ENCODE peak calls at places on chromosome X, in six cellular contexts. Z, A, N, W, C and O are unnamed samples.

GRCh38 chrX:9988762-9989161 is 21.6 kb downstream of the CLDN34 start:
- DNase-seq in Z (no peak), A (peak), N (no peak), W (no peak), C (no peak), O (no peak)

GRCh38 chrX:9765737-9766098 is at the start of gene GPR143:
- DNase-seq in Z (no peak), A (no peak), N (no peak), W (no peak), C (no peak), O (no peak)

GRCh38 chrX:116384406-116384805 is 52.0 kb upstream of the SLC6A14 start:
- DNase-seq in Z (no peak), A (no peak), N (no peak), W (peak), C (no peak), O (no peak)

GRCh38 chrX:104659037-104659744 is 93.2 kb downstream of the IL1RAPL2 start:
- DNase-seq in Z (no peak), A (no peak), N (no peak), W (no peak), C (no peak), O (no peak)

GRCh38 chrX:40852573-40852972 is 117.2 kb upstream of the MED14 start:
- DNase-seq in Z (no peak), A (no peak), N (no peak), W (no peak), C (no peak), O (no peak)

GRCh38 chrX:11791537-11791936 is 33.5 kb downstream of the MSL3 start:
- DNase-seq in Z (no peak), A (no peak), N (no peak), W (no peak), C (no peak), O (no peak)

GRCh38 chrX:103293118-103293517 is 16.6 kb upstream of the TCEAL5 start:
- DNase-seq in Z (no peak), A (no peak), N (no peak), W (no peak), C (no peak), O (no peak)

GRCh38 chrX:94058728-94059382 is 384.8 kb downstream of the FAM133A start:
- DNase-seq in Z (no peak), A (peak), N (no peak), W (no peak), C (no peak), O (peak)

GRCh38 chrX:123873956-123874355 is 14.1 kb downstream of the XIAP start:
- DNase-seq in Z (no peak), A (no peak), N (no peak), W (no peak), C (no peak), O (no peak)

GRCh38 chrX:140715787-140716186 is 6.2 kb downstream of the LINC00632 start:
- DNase-seq in Z (no peak), A (no peak), N (no peak), W (peak), C (no peak), O (no peak)

GRCh38 chrX:135396566-135396965 is 25.2 kb upstream of the SMIM10L2A start:
- DNase-seq in Z (no peak), A (peak), N (no peak), W (no peak), C (no peak), O (no peak)

GRCh38 chrX:119495734-119496520 is 27.7 kb downstream of the SLC25A5 start:
- DNase-seq in Z (no peak), A (peak), N (no peak), W (no peak), C (no peak), O (no peak)

GRCh38 chrX:105821471-105822081 is 763 bp upstream of the NRK start:
- DNase-seq in Z (no peak), A (no peak), N (no peak), W (peak), C (no peak), O (peak)

GRCh38 chrX:83759872-83760271 is 101.1 kb upstream of the CYLC1 start:
- DNase-seq in Z (no peak), A (peak), N (no peak), W (peak), C (no peak), O (no peak)

GRCh38 chrX:20067709-20068315 is 48.9 kb downstream of the MAP7D2 start:
- DNase-seq in Z (no peak), A (no peak), N (no peak), W (peak), C (peak), O (peak)

GRCh38 chrX:103774070-103774642 is 2.5 kb upstream of the PLP1 start:
- DNase-seq in Z (no peak), A (peak), N (no peak), W (peak), C (no peak), O (no peak)

GRCh38 chrX:124931241-124931640 is 388.4 kb upstream of the TEX13C start:
- DNase-seq in Z (no peak), A (no peak), N (no peak), W (no peak), C (no peak), O (no peak)

GRCh38 chrX:16711219-16712115 is 1.0 kb downstream of the CTPS2 start:
- DNase-seq in Z (no peak), A (no peak), N (no peak), W (no peak), C (no peak), O (no peak)

GRCh38 chrX:136639506-136640176 is 8.3 kb upstream of the CD40LG start:
- DNase-seq in Z (no peak), A (no peak), N (no peak), W (no peak), C (no peak), O (peak)

GRCh38 chrX:41002021-41002420 is 83.2 kb upstream of the USP9X start:
- DNase-seq in Z (no peak), A (no peak), N (no peak), W (no peak), C (no peak), O (no peak)

GRCh38 chrX:119541188-119541587 is 24.0 kb downstream of the STEEP1 start:
- DNase-seq in Z (no peak), A (no peak), N (no peak), W (peak), C (no peak), O (peak)

GRCh38 chrX:39445336-39445735 is 644.1 kb downstream of the MID1IP1 start:
- DNase-seq in Z (peak), A (peak), N (no peak), W (no peak), C (no peak), O (no peak)

DNA sequence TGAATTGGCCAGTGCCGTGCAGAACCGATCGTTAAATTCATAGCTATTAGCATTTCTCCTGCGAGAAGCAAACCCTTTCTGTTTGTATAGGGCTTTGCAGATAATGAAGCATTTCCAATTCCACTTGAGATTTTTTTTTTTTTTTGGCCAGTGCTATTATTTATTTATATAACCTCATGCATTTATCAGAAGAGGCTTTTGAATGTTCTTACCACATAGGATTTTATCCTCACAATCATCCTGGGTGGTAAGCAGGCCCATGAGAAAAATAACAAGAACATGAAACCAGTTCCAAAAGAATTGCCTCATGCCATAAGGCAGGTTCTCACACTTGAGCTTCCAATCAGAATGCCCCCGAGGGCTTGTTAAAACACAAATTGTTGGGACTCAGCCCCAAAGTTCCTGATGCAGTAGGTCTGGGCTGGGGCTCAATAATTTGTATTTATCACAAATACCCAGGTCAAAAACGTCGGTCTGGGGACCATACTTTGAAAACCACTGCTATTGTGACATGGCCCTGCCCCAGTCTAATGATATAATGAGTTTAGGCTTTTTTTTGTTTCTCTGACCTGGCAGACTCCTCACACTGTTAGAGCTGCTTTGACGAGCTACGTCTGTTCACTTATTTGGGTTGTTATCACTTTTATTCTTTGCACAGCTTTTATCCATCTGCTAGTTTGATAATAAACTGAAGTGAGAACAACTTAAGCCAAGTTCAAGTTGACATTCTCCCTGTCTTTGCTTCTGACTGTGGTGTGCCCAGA is 20.0 kb downstream of the SUPT20HL1 start:
- DNase-seq in Z (no peak), A (no peak), N (no peak), W (no peak), C (no peak), O (no peak)
- H3K27ac ChIP-seq in Z (no peak), A (no peak), N (no peak), W (no peak), C (no peak), O (no peak)

GRCh38 chrX:109857898-109858297 is 124.8 kb upstream of the ACSL4 start:
- DNase-seq in Z (no peak), A (no peak), N (no peak), W (peak), C (no peak), O (no peak)
- H3K27ac ChIP-seq in Z (no peak), A (no peak), N (no peak), W (peak), C (peak), O (peak)

DNA sequence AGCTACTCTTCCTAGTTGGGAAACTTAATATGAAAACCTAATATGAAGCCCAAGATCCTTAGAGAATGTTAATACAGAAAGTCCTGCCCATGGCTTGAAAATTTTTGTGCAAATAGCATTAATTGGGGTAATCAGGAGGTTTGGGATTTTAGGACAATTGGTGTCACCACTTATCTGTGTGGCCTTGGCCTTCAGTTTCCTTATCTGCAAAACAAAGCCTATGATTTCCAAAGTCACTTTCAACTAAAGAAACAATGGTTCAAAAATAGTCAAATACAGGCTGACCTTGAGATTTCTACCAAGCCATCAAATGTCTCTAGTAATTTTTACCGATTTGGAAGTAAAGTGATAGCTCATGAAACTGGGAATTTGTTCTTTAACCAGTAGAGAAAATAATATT is 40.2 kb upstream of the FAM9C start:
- DNase-seq in Z (no peak), A (no peak), N (no peak), W (no peak), C (no peak), O (no peak)
- H3K27ac ChIP-seq in Z (peak), A (no peak), N (no peak), W (no peak), C (no peak), O (no peak)

GRCh38 chrX:47178337-47178736 is 15.3 kb upstream of the UBA1 start:
- DNase-seq in Z (no peak), A (no peak), N (no peak), W (no peak), C (no peak), O (no peak)
- H3K27ac ChIP-seq in Z (no peak), A (no peak), N (no peak), W (no peak), C (peak), O (no peak)

GRCh38 chrX:48487362-48487785 is 11.4 kb downstream of the FTSJ1 start:
- DNase-seq in Z (no peak), A (no peak), N (no peak), W (peak), C (peak), O (peak)
- H3K27ac ChIP-seq in Z (no peak), A (no peak), N (no peak), W (no peak), C (peak), O (peak)

GRCh38 chrX:54808605-54809483 is 1.3 kb downstream of the MAGED2 start:
- DNase-seq in Z (peak), A (peak), N (peak), W (peak), C (peak), O (peak)
- H3K27ac ChIP-seq in Z (peak), A (peak), N (peak), W (peak), C (peak), O (peak)

DNA sequence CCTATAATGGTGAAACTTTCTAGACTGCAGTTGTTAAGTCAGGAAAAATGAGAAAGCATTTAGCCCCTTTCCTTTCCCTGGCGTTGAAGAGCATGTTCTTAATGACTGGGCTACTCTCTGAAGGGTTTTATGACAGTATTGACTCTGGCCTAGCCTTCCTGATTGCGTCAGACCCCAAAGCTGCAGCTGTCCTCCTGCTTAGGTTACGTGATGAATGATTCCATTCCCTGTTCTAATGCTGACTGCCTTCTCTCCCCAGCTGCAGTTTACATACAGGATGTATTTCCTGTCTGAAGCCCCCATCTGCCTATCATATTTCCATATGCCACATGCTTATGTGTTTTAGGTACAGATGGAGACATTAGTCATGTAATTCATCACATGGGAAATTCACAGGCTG is 105.8 kb upstream of the EGFL6 start:
- DNase-seq in Z (no peak), A (no peak), N (no peak), W (peak), C (peak), O (peak)
- H3K27ac ChIP-seq in Z (no peak), A (no peak), N (no peak), W (peak), C (peak), O (peak)